ENCODE peak calls at places on chromosomes 1 and 21, in five cellular contexts. One of them, this sample, is unnamed.

GRCh38 chr1:98487620-98488019 is 173.9 kb upstream of the SNX7 start:
- DNase-seq in H9: no peak
- DNase-seq in neuronal stem cell: no peak
- DNase-seq in H1: no peak
- DNase-seq in mesenchymal stem cell: no peak
- DNase-seq in this sample: no peak

GRCh38 chr1:206941766-206942418 is 4.4 kb downstream of the PIGR start:
- DNase-seq in neuronal stem cell: no peak
- DNase-seq in mesenchymal stem cell: no peak
- DNase-seq in H9: no peak
- DNase-seq in H1: no peak
- DNase-seq in this sample: no peak

GRCh38 chr21:37566790-37567725 is 200.5 kb downstream of the DYRK1A start:
- DNase-seq in H9: no peak
- DNase-seq in neuronal stem cell: no peak
- DNase-seq in mesenchymal stem cell: no peak
- DNase-seq in H1: no peak
- DNase-seq in this sample: no peak

GRCh38 chr1:59640851-59641250 is 173.9 kb upstream of the HOOK1 start:
- DNase-seq in H9: no peak
- DNase-seq in mesenchymal stem cell: peak
- DNase-seq in neuronal stem cell: no peak
- DNase-seq in H1: no peak
- DNase-seq in this sample: no peak

GRCh38 chr1:17755120-17755519 is at the start of gene ACTL8:
- DNase-seq in neuronal stem cell: no peak
- DNase-seq in mesenchymal stem cell: no peak
- DNase-seq in H1: no peak
- DNase-seq in H9: no peak
- DNase-seq in this sample: no peak

GRCh38 chr1:62107923-62108322 is 86.7 kb upstream of the L1TD1 start:
- DNase-seq in neuronal stem cell: no peak
- DNase-seq in mesenchymal stem cell: no peak
- DNase-seq in H9: no peak
- DNase-seq in H1: no peak
- DNase-seq in this sample: no peak

GRCh38 chr1:51484591-51484990 is 34.5 kb downstream of the EPS15 start:
- DNase-seq in mesenchymal stem cell: peak
- DNase-seq in neuronal stem cell: no peak
- DNase-seq in H1: no peak
- DNase-seq in H9: no peak
- DNase-seq in this sample: no peak

GRCh38 chr1:207698822-207699483 is 52.9 kb upstream of the CD46 start:
- DNase-seq in H1: peak
- DNase-seq in neuronal stem cell: peak
- DNase-seq in H9: peak
- DNase-seq in mesenchymal stem cell: peak
- DNase-seq in this sample: peak

GRCh38 chr1:235270625-235271024 is 57.4 kb downstream of the ARID4B start:
- DNase-seq in mesenchymal stem cell: peak
- DNase-seq in H1: no peak
- DNase-seq in neuronal stem cell: no peak
- DNase-seq in H9: no peak
- DNase-seq in this sample: no peak

DNA sequence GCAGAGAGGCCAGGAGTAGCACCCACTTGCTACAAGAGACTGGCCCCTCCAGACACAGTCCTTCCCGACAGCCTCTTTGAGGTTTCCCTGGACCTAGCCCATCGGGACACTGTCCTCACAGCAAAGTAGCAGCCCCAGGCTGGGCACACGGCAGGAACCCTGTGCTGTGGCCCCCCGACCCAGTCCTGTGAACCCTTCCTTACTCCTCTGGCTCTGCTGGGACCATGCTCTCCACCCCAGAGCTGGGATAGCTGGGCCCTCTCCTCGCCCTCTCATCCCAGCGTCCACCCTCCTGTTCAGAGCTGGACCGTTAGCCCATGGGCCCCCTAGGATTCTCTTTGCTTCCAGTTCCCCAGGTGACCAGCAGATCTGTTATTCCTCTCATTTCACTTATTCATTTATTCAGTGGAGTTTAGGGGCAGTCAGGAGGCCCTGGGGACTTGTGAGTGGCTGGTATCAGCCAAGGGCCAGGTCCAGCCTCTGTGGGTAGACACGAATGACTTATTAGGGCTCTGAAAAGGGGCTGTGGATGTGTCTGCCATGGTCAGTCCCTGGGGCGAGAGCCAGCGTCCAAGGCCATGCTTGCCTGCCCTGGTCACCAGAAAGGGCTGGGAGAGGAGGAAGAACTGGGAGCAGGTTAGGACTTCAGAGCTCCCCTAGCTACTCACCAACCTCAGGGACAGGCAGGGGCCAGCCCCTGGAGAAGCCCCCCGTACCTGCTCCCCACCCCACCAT is 117.6 kb upstream of the RUNX3 start:
- DNase-seq in mesenchymal stem cell: no peak
- DNase-seq in H9: no peak
- DNase-seq in neuronal stem cell: no peak
- DNase-seq in H1: no peak
- DNase-seq in this sample: no peak
- H2BK12ac ChIP-seq in mesenchymal stem cell: no peak
- H2BK12ac ChIP-seq in H9: no peak
- H2BK12ac ChIP-seq in neuronal stem cell: no peak
- H2BK12ac ChIP-seq in H1: no peak
- H2BK12ac ChIP-seq in this sample: no peak

DNA sequence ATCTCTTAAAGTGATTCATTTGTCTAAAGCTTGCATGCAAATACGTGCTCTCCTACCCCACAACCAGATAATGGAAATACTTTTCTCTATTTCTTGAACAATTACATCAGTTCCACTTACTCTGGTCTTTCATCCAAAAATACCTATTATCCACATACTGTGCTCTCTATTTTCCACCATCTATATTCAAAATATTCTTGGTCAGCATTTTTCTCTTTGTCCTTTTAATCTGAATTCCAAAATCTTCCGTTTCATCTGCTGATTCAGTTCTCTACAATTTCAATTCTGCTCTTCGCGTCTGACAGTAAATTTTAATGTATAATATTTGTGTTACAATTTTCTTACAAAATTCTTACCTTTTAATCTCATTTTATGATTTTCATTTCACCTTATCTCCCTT is 110.3 kb downstream of the ZNF648 start:
- DNase-seq in H9: no peak
- DNase-seq in H1: no peak
- DNase-seq in mesenchymal stem cell: no peak
- DNase-seq in neuronal stem cell: no peak
- DNase-seq in this sample: no peak
- H2BK12ac ChIP-seq in H9: no peak
- H2BK12ac ChIP-seq in H1: no peak
- H2BK12ac ChIP-seq in mesenchymal stem cell: no peak
- H2BK12ac ChIP-seq in neuronal stem cell: no peak
- H2BK12ac ChIP-seq in this sample: no peak

DNA sequence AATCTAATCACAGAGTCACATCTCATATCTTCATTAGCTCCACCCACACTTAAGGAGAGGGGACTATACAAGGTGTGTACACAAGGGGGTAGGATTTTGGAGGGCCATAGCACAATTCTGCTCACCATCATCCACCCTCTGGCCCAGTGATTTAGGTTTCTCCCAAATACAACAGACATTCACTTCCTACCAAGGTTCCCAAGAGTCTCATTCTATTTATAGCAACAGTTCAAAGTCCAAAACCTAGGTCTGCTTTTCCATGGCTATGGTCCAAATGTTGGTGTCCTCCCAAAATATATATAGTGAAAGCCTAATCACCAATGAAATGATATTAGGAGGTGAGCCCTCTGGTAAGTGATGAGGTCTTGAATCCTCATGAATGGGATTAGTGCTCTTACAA is 353.2 kb upstream of the PLD5 start:
- DNase-seq in neuronal stem cell: no peak
- DNase-seq in H1: no peak
- DNase-seq in H9: no peak
- DNase-seq in mesenchymal stem cell: no peak
- DNase-seq in this sample: no peak
- H2BK12ac ChIP-seq in neuronal stem cell: no peak
- H2BK12ac ChIP-seq in H1: no peak
- H2BK12ac ChIP-seq in H9: no peak
- H2BK12ac ChIP-seq in mesenchymal stem cell: no peak
- H2BK12ac ChIP-seq in this sample: no peak

DNA sequence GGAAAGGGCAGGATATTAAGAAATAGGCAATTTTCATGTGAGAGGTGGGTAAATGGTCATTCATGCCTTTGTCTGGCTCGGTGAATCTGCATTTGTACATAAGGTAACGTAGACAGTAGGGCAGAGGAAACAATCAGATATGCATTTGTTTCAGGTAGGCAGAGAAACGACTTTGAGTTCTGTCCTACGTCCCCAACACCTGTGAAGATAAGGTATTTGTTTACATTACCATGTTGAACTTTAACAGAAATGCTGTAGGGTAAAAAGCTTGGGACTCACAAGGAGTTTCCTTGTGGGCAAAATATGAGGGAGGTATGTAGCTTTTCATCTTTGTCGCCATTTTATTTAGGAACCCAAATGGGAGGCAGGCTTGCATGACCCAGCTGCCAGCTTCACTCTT is 31.3 kb downstream of the B3GALT5 start:
- DNase-seq in H1: no peak
- DNase-seq in H9: no peak
- DNase-seq in mesenchymal stem cell: no peak
- DNase-seq in neuronal stem cell: no peak
- DNase-seq in this sample: no peak
- H2BK12ac ChIP-seq in H1: no peak
- H2BK12ac ChIP-seq in H9: no peak
- H2BK12ac ChIP-seq in mesenchymal stem cell: no peak
- H2BK12ac ChIP-seq in neuronal stem cell: peak
- H2BK12ac ChIP-seq in this sample: no peak

DNA sequence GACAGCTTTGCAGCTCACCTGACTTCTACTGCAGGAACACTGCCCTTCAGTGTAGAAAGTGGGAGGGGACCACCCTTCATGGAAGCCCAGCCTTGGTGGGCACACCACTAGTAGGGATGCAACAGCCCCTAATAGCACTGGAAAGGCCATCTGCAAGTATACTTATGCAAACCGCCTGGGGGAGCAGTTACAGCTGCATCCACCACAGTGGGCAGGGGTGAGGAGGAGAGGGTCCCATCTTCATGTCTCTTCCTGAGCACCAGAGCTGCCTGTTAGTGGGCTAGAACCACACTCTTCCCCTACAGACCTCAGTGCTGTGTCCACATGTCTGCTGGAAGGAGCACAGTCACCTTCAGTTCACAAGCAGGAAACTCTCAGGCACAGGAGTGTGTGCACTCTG is 66.2 kb upstream of the LHX8 start:
- DNase-seq in H1: no peak
- DNase-seq in neuronal stem cell: no peak
- DNase-seq in H9: peak
- DNase-seq in mesenchymal stem cell: no peak
- DNase-seq in this sample: no peak
- H2BK12ac ChIP-seq in H1: peak
- H2BK12ac ChIP-seq in neuronal stem cell: no peak
- H2BK12ac ChIP-seq in H9: no peak
- H2BK12ac ChIP-seq in mesenchymal stem cell: no peak
- H2BK12ac ChIP-seq in this sample: no peak

GRCh38 chr1:95259245-95259644 is 25.2 kb downstream of the RWDD3 start:
- DNase-seq in neuronal stem cell: no peak
- DNase-seq in mesenchymal stem cell: no peak
- DNase-seq in H9: no peak
- DNase-seq in H1: no peak
- DNase-seq in this sample: no peak
- H2BK12ac ChIP-seq in neuronal stem cell: no peak
- H2BK12ac ChIP-seq in mesenchymal stem cell: no peak
- H2BK12ac ChIP-seq in H9: no peak
- H2BK12ac ChIP-seq in H1: no peak
- H2BK12ac ChIP-seq in this sample: no peak

DNA sequence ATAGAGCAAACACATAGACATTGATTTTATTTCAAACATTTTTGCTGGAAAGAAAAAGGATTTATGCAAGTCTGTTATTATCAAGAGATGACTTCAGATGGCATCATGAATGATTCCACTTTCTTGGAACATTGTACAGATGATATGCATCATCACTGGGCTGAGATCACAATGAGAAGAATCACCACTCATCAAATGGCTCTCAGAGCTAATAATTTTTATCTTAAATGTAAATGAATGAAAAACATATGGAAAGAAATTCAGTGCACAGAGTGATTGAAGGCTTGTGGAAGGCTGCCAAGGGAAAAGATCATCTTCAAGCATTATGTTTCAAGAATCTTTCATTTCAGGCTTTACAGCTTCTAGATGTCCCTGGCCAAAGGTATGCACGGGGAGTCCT is 955.7 kb downstream of the TTLL7 start:
- DNase-seq in H1: no peak
- DNase-seq in H9: no peak
- DNase-seq in mesenchymal stem cell: no peak
- DNase-seq in neuronal stem cell: no peak
- DNase-seq in this sample: no peak
- H2BK12ac ChIP-seq in H1: no peak
- H2BK12ac ChIP-seq in H9: no peak
- H2BK12ac ChIP-seq in mesenchymal stem cell: no peak
- H2BK12ac ChIP-seq in neuronal stem cell: no peak
- H2BK12ac ChIP-seq in this sample: no peak